ENCODE peak calls at places on chromosomes 12 and 14, in seven cellular contexts. A is CD8-positive, alpha-beta T cell; X is CD4-positive, alpha-beta T cell; O is right atrium auricular region; I is fibroblast of mammary gland; E is heart right ventricle; K is right lobe of liver. U is an unnamed sample.

GRCh38 chr12:14373202-14373601 is 7.7 kb downstream of the ATF7IP start:
- DNase-seq in A (no peak), X (no peak), O (no peak), I (peak), E (no peak), K (no peak), U (no peak)

GRCh38 chr14:99819514-99819913 is 26.3 kb downstream of the EML1 start:
- DNase-seq in A (no peak), X (no peak), O (no peak), I (no peak), E (no peak), K (no peak), U (no peak)

GRCh38 chr14:40464531-40464930 is 1032.3 kb upstream of the FBXO33 start:
- DNase-seq in A (no peak), X (no peak), O (no peak), I (no peak), E (no peak), K (no peak), U (no peak)

GRCh38 chr12:69685810-69686209 is 13.3 kb downstream of the BEST3 start:
- DNase-seq in A (no peak), X (no peak), O (no peak), I (peak), E (no peak), K (no peak), U (no peak)

GRCh38 chr14:60326274-60326673 is 77.3 kb downstream of the PPM1A start:
- DNase-seq in A (no peak), X (no peak), O (no peak), I (no peak), E (no peak), K (no peak), U (no peak)

GRCh38 chr12:57146925-57147640 is at the start of gene LRP1-AS:
- DNase-seq in A (no peak), X (no peak), O (no peak), I (no peak), E (no peak), K (no peak), U (no peak)

GRCh38 chr14:100837812-100838170 is 11.9 kb downstream of the MEG3 start:
- DNase-seq in A (no peak), X (no peak), O (no peak), I (no peak), E (no peak), K (peak), U (no peak)

GRCh38 chr12:133236144-133236543 is 467 bp upstream of the ANHX start:
- DNase-seq in A (no peak), X (no peak), O (no peak), I (no peak), E (no peak), K (no peak), U (no peak)

GRCh38 chr14:71645656-71646055 is 286.6 kb upstream of the RGS6 start:
- DNase-seq in A (no peak), X (no peak), O (no peak), I (peak), E (no peak), K (no peak), U (no peak)

GRCh38 chr14:76918751-76919421 is 92.7 kb downstream of the LRRC74A start:
- DNase-seq in A (no peak), X (no peak), O (peak), I (peak), E (peak), K (peak), U (peak)

GRCh38 chr12:108525681-108526080 is 10.6 kb downstream of the FICD start:
- DNase-seq in A (no peak), X (no peak), O (no peak), I (peak), E (no peak), K (no peak), U (no peak)

GRCh38 chr12:104641862-104642261 is 185.1 kb downstream of the CHST11 start:
- DNase-seq in A (no peak), X (no peak), O (no peak), I (no peak), E (no peak), K (no peak), U (no peak)

GRCh38 chr14:35113308-35113950 is 8.4 kb downstream of the PPP2R3C start:
- DNase-seq in A (no peak), X (no peak), O (no peak), I (no peak), E (no peak), K (no peak), U (no peak)

GRCh38 chr12:106582264-106582591 is 576 bp upstream of the RFX4 start:
- DNase-seq in A (no peak), X (no peak), O (no peak), I (no peak), E (no peak), K (no peak), U (no peak)

GRCh38 chr12:96347130-96347699 is 53.0 kb downstream of the CDK17 start:
- DNase-seq in A (no peak), X (no peak), O (no peak), I (no peak), E (peak), K (no peak), U (no peak)

GRCh38 chr14:104886690-104887622 is 21.9 kb downstream of the CEP170B start:
- DNase-seq in A (peak), X (no peak), O (no peak), I (no peak), E (no peak), K (no peak), U (no peak)

GRCh38 chr12:123973552-123974341 is 732 bp downstream of the ZNF664 start:
- DNase-seq in A (no peak), X (no peak), O (no peak), I (no peak), E (peak), K (peak), U (peak)

GRCh38 chr12:116559330-116560080 is at the start of gene MAP1LC3B2:
- DNase-seq in A (peak), X (peak), O (no peak), I (peak), E (peak), K (peak), U (no peak)

GRCh38 chr12:19451196-19451595 is 11.9 kb downstream of the AEBP2 start:
- DNase-seq in A (no peak), X (no peak), O (no peak), I (no peak), E (no peak), K (no peak), U (no peak)

GRCh38 chr12:107125833-107126232 is 32.5 kb upstream of the CRY1 start:
- DNase-seq in A (no peak), X (no peak), O (no peak), I (no peak), E (no peak), K (no peak), U (no peak)

GRCh38 chr12:19199322-19199721 is 69.8 kb downstream of the PLEKHA5 start:
- DNase-seq in A (no peak), X (no peak), O (no peak), I (no peak), E (no peak), K (no peak), U (no peak)

GRCh38 chr12:79274571-79275064 is 410.0 kb downstream of the SYT1 start:
- DNase-seq in A (no peak), X (no peak), O (no peak), I (peak), E (no peak), K (no peak), U (no peak)

GRCh38 chr12:68007466-68007865 is 18.2 kb downstream of the IFNG-AS1 start:
- DNase-seq in A (no peak), X (no peak), O (no peak), I (peak), E (no peak), K (no peak), U (no peak)

GRCh38 chr12:51898937-51899336 is 8.4 kb upstream of the ACVRL1 start:
- DNase-seq in A (no peak), X (no peak), O (no peak), I (peak), E (no peak), K (no peak), U (no peak)

GRCh38 chr14:88168498-88169165 is 154.4 kb downstream of the KCNK10 start:
- DNase-seq in A (peak), X (peak), O (peak), I (peak), E (peak), K (no peak), U (peak)

GRCh38 chr12:115185529-115185928 is 501.6 kb upstream of the TBX3 start:
- DNase-seq in A (no peak), X (no peak), O (no peak), I (peak), E (peak), K (no peak), U (no peak)

GRCh38 chr14:70809238-70810214 is at the start of gene MAP3K9:
- DNase-seq in A (peak), X (peak), O (peak), I (no peak), E (peak), K (peak), U (peak)

GRCh38 chr12:105079011-105079570 is 5.2 kb downstream of the ALDH1L2 start:
- DNase-seq in A (no peak), X (no peak), O (no peak), I (no peak), E (no peak), K (no peak), U (no peak)

GRCh38 chr12:113870035-113870434 is 96.1 kb downstream of the RBM19 start:
- DNase-seq in A (no peak), X (no peak), O (no peak), I (no peak), E (no peak), K (no peak), U (no peak)

GRCh38 chr12:49580572-49581535 is 12.9 kb upstream of the MCRS1 start:
- DNase-seq in A (peak), X (peak), O (peak), I (peak), E (peak), K (no peak), U (peak)

GRCh38 chr12:50477241-50477832 is 27.4 kb upstream of the DIP2B start:
- DNase-seq in A (no peak), X (no peak), O (no peak), I (no peak), E (no peak), K (no peak), U (no peak)

GRCh38 chr14:103628684-103629502 is at the start of gene KLC1:
- DNase-seq in A (peak), X (peak), O (peak), I (peak), E (peak), K (peak), U (peak)
- TF ChIP-seq CTCF in A (no peak), X (no peak), O (no peak), I (no peak), E (no peak), K (no peak), U (no peak)

GRCh38 chr14:50734950-50735697 is 67.0 kb upstream of the SAV1 start:
- DNase-seq in A (no peak), X (no peak), O (no peak), I (peak), E (no peak), K (no peak), U (no peak)
- TF ChIP-seq CTCF in A (no peak), X (no peak), O (no peak), I (peak), E (no peak), K (no peak), U (no peak)

GRCh38 chr12:41965996-41966395 is 178.7 kb downstream of the GXYLT1 start:
- DNase-seq in A (no peak), X (no peak), O (no peak), I (no peak), E (peak), K (no peak), U (no peak)

GRCh38 chr12:41968661-41969060 is 176.0 kb downstream of the GXYLT1 start:
- DNase-seq in A (no peak), X (no peak), O (no peak), I (no peak), E (no peak), K (no peak), U (no peak)

GRCh38 chr12:41970744-41971143 is 173.9 kb downstream of the GXYLT1 start:
- DNase-seq in A (no peak), X (no peak), O (no peak), I (no peak), E (no peak), K (no peak), U (no peak)

GRCh38 chr12:41966916-41967315 is 177.8 kb downstream of the GXYLT1 start:
- DNase-seq in A (no peak), X (no peak), O (no peak), I (no peak), E (no peak), K (no peak), U (no peak)

GRCh38 chr12:41967668-41968649 is 176.7 kb downstream of the GXYLT1 start:
- DNase-seq in A (no peak), X (no peak), O (no peak), I (no peak), E (no peak), K (no peak), U (peak)
- TF ChIP-seq CTCF in A (no peak), X (no peak), O (no peak), I (no peak), E (no peak), K (no peak), U (no peak)

GRCh38 chr12:94749890-94750289 is 99.5 kb upstream of the TMCC3 start:
- DNase-seq in A (no peak), X (no peak), O (no peak), I (no peak), E (no peak), K (no peak), U (no peak)
- TF ChIP-seq CTCF in A (no peak), X (no peak), O (no peak), I (no peak), E (no peak), K (no peak), U (no peak)

GRCh38 chr14:96748371-96748770 is 48.8 kb upstream of the VRK1 start:
- DNase-seq in A (no peak), X (no peak), O (no peak), I (no peak), E (no peak), K (no peak), U (no peak)

GRCh38 chr14:96747006-96747405 is 50.2 kb upstream of the VRK1 start:
- DNase-seq in A (no peak), X (no peak), O (no peak), I (no peak), E (no peak), K (no peak), U (no peak)

GRCh38 chr14:96745500-96746051 is 51.6 kb upstream of the VRK1 start:
- DNase-seq in A (no peak), X (no peak), O (no peak), I (no peak), E (no peak), K (no peak), U (no peak)

GRCh38 chr14:96746101-96746500 is 51.1 kb upstream of the VRK1 start:
- DNase-seq in A (no peak), X (no peak), O (no peak), I (no peak), E (no peak), K (no peak), U (no peak)

DNA sequence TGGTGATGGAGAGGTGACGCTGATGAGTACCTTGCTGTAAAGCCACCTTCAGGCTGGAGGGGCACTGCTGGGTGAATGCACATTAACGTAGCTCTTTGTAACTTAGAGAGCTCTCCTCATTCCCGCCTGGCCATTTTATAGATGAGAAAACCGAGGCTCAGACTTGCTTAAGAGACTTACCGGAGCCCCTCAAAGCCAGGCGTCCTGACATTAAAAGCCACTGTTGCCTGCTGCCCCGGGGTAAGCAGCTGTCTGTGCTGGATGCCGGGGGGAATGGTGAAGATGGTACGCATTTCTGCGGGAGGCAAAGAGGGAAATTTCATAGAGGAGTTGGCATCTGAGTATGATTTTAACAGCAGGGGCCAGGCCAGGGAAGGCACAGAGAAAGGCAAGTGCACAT is 49.6 kb upstream of the VRK1 start:
- DNase-seq in A (no peak), X (no peak), O (no peak), I (no peak), E (no peak), K (no peak), U (no peak)
- TF ChIP-seq CTCF in A (no peak), X (no peak), O (no peak), I (no peak), E (no peak), K (no peak), U (no peak)

DNA sequence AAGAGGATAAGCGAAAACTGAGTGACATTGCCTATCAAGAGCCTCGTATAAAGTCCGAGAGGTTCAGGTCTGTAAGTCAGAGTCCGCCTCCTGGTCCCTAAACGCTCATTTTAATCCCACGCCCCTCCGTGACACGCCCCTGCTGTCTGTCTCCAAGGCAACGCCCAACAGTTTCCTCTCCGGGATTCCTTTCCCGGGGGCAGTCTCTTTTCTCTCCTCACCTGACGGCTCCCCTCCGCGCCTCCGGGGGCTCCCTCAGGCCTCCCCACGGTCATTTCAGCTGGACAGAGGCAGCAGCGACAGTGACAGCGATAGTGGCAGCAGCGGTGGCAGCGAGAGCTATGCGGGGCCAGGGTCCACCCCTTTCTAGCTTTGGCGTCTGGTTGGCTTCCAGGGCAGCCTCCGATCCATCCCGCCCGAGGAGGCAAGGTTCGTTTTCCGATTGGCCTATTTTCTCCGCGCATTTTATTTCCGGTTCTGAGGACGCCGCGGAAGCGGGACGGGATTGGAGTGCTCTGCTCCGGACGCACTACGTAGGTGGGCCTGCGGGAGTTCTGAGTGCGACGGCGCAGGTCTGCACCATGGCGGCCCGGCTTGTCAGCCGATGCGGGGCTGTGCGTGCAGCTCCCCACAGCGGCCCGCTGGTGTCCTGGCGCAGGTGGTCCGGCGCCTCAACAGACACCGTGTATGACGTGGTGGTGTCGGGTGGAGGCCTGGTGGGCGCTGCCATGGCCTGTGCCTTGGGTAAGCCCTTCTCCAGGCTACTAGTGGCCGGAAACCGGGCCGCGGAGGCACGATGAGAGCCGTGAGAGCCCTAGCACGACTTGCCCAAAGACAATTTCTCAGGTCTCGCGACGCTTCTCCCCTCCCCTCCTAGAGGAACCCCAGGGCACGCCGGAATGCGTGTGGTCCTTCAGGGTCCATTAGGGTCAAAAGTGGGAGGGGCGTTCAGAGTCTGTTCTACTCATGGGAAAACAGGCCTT is at the start of the genes COQ6 and FAM161B:
- DNase-seq in A (peak), X (peak), O (peak), I (peak), E (peak), K (peak), U (peak)
- TF ChIP-seq CTCF in A (no peak), X (peak), O (no peak), I (no peak), E (no peak), K (no peak), U (no peak)

U was measured in glutamatergic neuron.